ENCODE peak calls at places on chromosomes 7 and 10, in four cellular contexts. One of them, this sample, is unnamed.

GRCh38 chr10:70688828-70689227 is 16.5 kb downstream of the ADAMTS14 start:
- DNase-seq in HepG2: no peak
- DNase-seq in GM12878: no peak
- DNase-seq in K562: no peak
- DNase-seq in this sample: no peak

GRCh38 chr10:118412132-118412531 is 70.0 kb upstream of the FAM204A start:
- DNase-seq in HepG2: no peak
- DNase-seq in GM12878: no peak
- DNase-seq in K562: no peak
- DNase-seq in this sample: no peak

GRCh38 chr7:116565981-116566380 is 41.1 kb downstream of the CAV1 start:
- DNase-seq in HepG2: no peak
- DNase-seq in GM12878: no peak
- DNase-seq in K562: no peak
- DNase-seq in this sample: no peak

GRCh38 chr10:106910666-106911065 is 253.8 kb downstream of the SORCS1 start:
- DNase-seq in HepG2: no peak
- DNase-seq in GM12878: no peak
- DNase-seq in K562: no peak
- DNase-seq in this sample: no peak

GRCh38 chr7:40697653-40698052 is 562.8 kb downstream of the SUGCT start:
- DNase-seq in HepG2: no peak
- DNase-seq in GM12878: no peak
- DNase-seq in K562: no peak
- DNase-seq in this sample: no peak

GRCh38 chr10:69055241-69055640 is 32.7 kb upstream of the SRGN start:
- DNase-seq in HepG2: no peak
- DNase-seq in GM12878: no peak
- DNase-seq in K562: no peak
- DNase-seq in this sample: no peak

GRCh38 chr10:24518981-24519597 is 204.6 kb downstream of the ARHGAP21 start:
- DNase-seq in HepG2: peak
- DNase-seq in GM12878: no peak
- DNase-seq in K562: peak
- DNase-seq in this sample: peak

GRCh38 chr10:117419921-117420320 is 44.7 kb upstream of the PDZD8 start:
- DNase-seq in HepG2: no peak
- DNase-seq in GM12878: no peak
- DNase-seq in K562: no peak
- DNase-seq in this sample: no peak

GRCh38 chr10:95513941-95514392 is 47.2 kb downstream of the SORBS1 start:
- DNase-seq in HepG2: no peak
- DNase-seq in GM12878: no peak
- DNase-seq in K562: no peak
- DNase-seq in this sample: no peak

GRCh38 chr7:143318661-143319060 is 2.8 kb downstream of the CLCN1 start:
- DNase-seq in HepG2: peak
- DNase-seq in GM12878: no peak
- DNase-seq in K562: no peak
- DNase-seq in this sample: no peak

GRCh38 chr10:121070257-121070656 is 219.1 kb downstream of the WDR11 start:
- DNase-seq in HepG2: peak
- DNase-seq in GM12878: no peak
- DNase-seq in K562: peak
- DNase-seq in this sample: peak

GRCh38 chr7:11193131-11193867 is 219.6 kb downstream of the PHF14 start:
- DNase-seq in HepG2: peak
- DNase-seq in GM12878: no peak
- DNase-seq in K562: no peak
- DNase-seq in this sample: peak

GRCh38 chr7:132049462-132050304 is 493.3 kb upstream of the PODXL start:
- DNase-seq in HepG2: peak
- DNase-seq in GM12878: no peak
- DNase-seq in K562: peak
- DNase-seq in this sample: peak

GRCh38 chr7:104931181-104931781 is 82.7 kb upstream of the KMT2E start:
- DNase-seq in HepG2: no peak
- DNase-seq in GM12878: no peak
- DNase-seq in K562: no peak
- DNase-seq in this sample: no peak

GRCh38 chr7:30923774-30924413 is 12.2 kb downstream of the AQP1 start:
- DNase-seq in HepG2: no peak
- DNase-seq in GM12878: no peak
- DNase-seq in K562: no peak
- DNase-seq in this sample: peak

GRCh38 chr10:100743626-100744135 is 1.7 kb upstream of the PAX2 start:
- DNase-seq in HepG2: peak
- DNase-seq in GM12878: no peak
- DNase-seq in K562: peak
- DNase-seq in this sample: peak

GRCh38 chr7:92242972-92243371 is 2.7 kb downstream of the KRIT1 start:
- DNase-seq in HepG2: no peak
- DNase-seq in GM12878: no peak
- DNase-seq in K562: no peak
- DNase-seq in this sample: no peak

GRCh38 chr7:79050592-79050991 is 402.9 kb downstream of the MAGI2 start:
- DNase-seq in HepG2: no peak
- DNase-seq in GM12878: no peak
- DNase-seq in K562: no peak
- DNase-seq in this sample: no peak

GRCh38 chr7:24755541-24756416 is 1.5 kb downstream of the GSDME start:
- DNase-seq in HepG2: peak
- DNase-seq in GM12878: peak
- DNase-seq in K562: no peak
- DNase-seq in this sample: no peak

GRCh38 chr10:103557455-103557854 is 64.0 kb downstream of the NEURL1 start:
- DNase-seq in HepG2: peak
- DNase-seq in GM12878: no peak
- DNase-seq in K562: no peak
- DNase-seq in this sample: no peak

GRCh38 chr10:98364432-98365102 is 50.4 kb downstream of the PYROXD2 start:
- DNase-seq in HepG2: no peak
- DNase-seq in GM12878: no peak
- DNase-seq in K562: no peak
- DNase-seq in this sample: no peak

GRCh38 chr7:30010022-30010421 is 16.5 kb downstream of the FKBP14 start:
- DNase-seq in HepG2: no peak
- DNase-seq in GM12878: no peak
- DNase-seq in K562: no peak
- DNase-seq in this sample: no peak

GRCh38 chr10:103544657-103545310 is 51.3 kb downstream of the NEURL1 start:
- DNase-seq in HepG2: no peak
- DNase-seq in GM12878: no peak
- DNase-seq in K562: no peak
- DNase-seq in this sample: no peak

GRCh38 chr10:30422981-30423654 is 10.9 kb upstream of the MAP3K8 start:
- DNase-seq in HepG2: peak
- DNase-seq in GM12878: no peak
- DNase-seq in K562: no peak
- DNase-seq in this sample: peak

GRCh38 chr10:101818958-101819633 is 852 bp upstream of the OGA start:
- DNase-seq in HepG2: peak
- DNase-seq in GM12878: no peak
- DNase-seq in K562: peak
- DNase-seq in this sample: peak

GRCh38 chr10:18501610-18502009 is 149.8 kb downstream of the NSUN6 start:
- DNase-seq in HepG2: no peak
- DNase-seq in GM12878: no peak
- DNase-seq in K562: no peak
- DNase-seq in this sample: no peak

GRCh38 chr7:42734568-42734967 is 177.3 kb downstream of the C7orf25 start:
- DNase-seq in HepG2: no peak
- DNase-seq in GM12878: no peak
- DNase-seq in K562: no peak
- DNase-seq in this sample: no peak

GRCh38 chr10:55742487-55742886 is 618.6 kb downstream of the ZWINT start:
- DNase-seq in HepG2: no peak
- DNase-seq in GM12878: no peak
- DNase-seq in K562: no peak
- DNase-seq in this sample: no peak

GRCh38 chr10:20596065-20596760 is 300.9 kb downstream of the NEBL start:
- DNase-seq in HepG2: no peak
- DNase-seq in GM12878: no peak
- DNase-seq in K562: no peak
- DNase-seq in this sample: no peak

GRCh38 chr7:36852017-36852416 is 127.7 kb upstream of the AOAH start:
- DNase-seq in HepG2: no peak
- DNase-seq in GM12878: no peak
- DNase-seq in K562: no peak
- DNase-seq in this sample: no peak

GRCh38 chr10:103568505-103568904 is 75.0 kb downstream of the NEURL1 start:
- DNase-seq in HepG2: no peak
- DNase-seq in GM12878: no peak
- DNase-seq in K562: no peak
- DNase-seq in this sample: no peak

DNA sequence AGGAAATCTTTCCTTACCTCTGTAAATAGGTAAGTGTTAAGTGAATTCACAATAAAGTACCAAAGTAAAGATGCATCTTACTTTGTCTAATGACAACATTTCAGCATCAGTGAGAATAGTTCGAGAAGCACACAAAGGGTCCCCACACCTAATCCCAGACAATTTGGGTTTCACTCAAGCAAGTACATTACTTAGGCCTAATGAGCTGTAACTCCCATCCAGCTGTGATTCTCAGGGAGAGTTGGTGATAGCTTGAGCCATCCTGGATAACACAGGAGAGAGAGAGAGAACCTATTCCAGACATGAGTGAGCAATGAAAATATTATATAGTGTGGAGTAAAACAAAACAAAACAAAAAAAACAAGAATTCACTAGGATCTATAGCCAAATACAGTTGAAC is 149.1 kb upstream of the NRG3 start:
- DNase-seq in HepG2: no peak
- DNase-seq in GM12878: no peak
- DNase-seq in K562: no peak
- DNase-seq in this sample: no peak
- TF ChIP-seq ETV6 in HepG2: no peak
- TF ChIP-seq ETV6 in GM12878: no peak
- TF ChIP-seq ETV6 in K562: no peak
- TF ChIP-seq ETV6 in this sample: no peak

GRCh38 chr7:156611393-156612010 is 29.1 kb upstream of the RNF32 start:
- DNase-seq in HepG2: no peak
- DNase-seq in GM12878: no peak
- DNase-seq in K562: no peak
- DNase-seq in this sample: no peak

GRCh38 chr7:156609010-156609877 is 31.3 kb upstream of the RNF32 start:
- DNase-seq in HepG2: peak
- DNase-seq in GM12878: no peak
- DNase-seq in K562: peak
- DNase-seq in this sample: no peak

GRCh38 chr7:156610130-156610529 is 30.4 kb upstream of the RNF32 start:
- DNase-seq in HepG2: no peak
- DNase-seq in GM12878: no peak
- DNase-seq in K562: peak
- DNase-seq in this sample: no peak

GRCh38 chr7:156612930-156613329 is 27.6 kb upstream of the RNF32 start:
- DNase-seq in HepG2: no peak
- DNase-seq in GM12878: peak
- DNase-seq in K562: no peak
- DNase-seq in this sample: no peak

GRCh38 chr7:156610601-156611000 is 30.0 kb upstream of the RNF32 start:
- DNase-seq in HepG2: no peak
- DNase-seq in GM12878: no peak
- DNase-seq in K562: no peak
- DNase-seq in this sample: no peak
- TF ChIP-seq ETV6 in HepG2: no peak
- TF ChIP-seq ETV6 in GM12878: no peak
- TF ChIP-seq ETV6 in K562: no peak
- TF ChIP-seq ETV6 in this sample: no peak

GRCh38 chr7:55474944-55475911 is 97.1 kb downstream of the VOPP1 start:
- DNase-seq in HepG2: no peak
- DNase-seq in GM12878: no peak
- DNase-seq in K562: no peak
- DNase-seq in this sample: no peak
- TF ChIP-seq ETV6 in HepG2: no peak
- TF ChIP-seq ETV6 in GM12878: no peak
- TF ChIP-seq ETV6 in K562: no peak
- TF ChIP-seq ETV6 in this sample: no peak

GRCh38 chr7:158237672-158238335 is 349.8 kb downstream of the PTPRN2 start:
- DNase-seq in HepG2: no peak
- DNase-seq in GM12878: no peak
- DNase-seq in K562: peak
- DNase-seq in this sample: no peak

GRCh38 chr7:158240801-158241200 is 346.8 kb downstream of the PTPRN2 start:
- DNase-seq in HepG2: no peak
- DNase-seq in GM12878: no peak
- DNase-seq in K562: peak
- DNase-seq in this sample: no peak

GRCh38 chr7:158236400-158236799 is 351.2 kb downstream of the PTPRN2 start:
- DNase-seq in HepG2: no peak
- DNase-seq in GM12878: no peak
- DNase-seq in K562: peak
- DNase-seq in this sample: no peak

GRCh38 chr7:158239290-158239981 is 348.2 kb downstream of the PTPRN2 start:
- DNase-seq in HepG2: no peak
- DNase-seq in GM12878: no peak
- DNase-seq in K562: peak
- DNase-seq in this sample: no peak

GRCh38 chr7:158238616-158239289 is 348.9 kb downstream of the PTPRN2 start:
- DNase-seq in HepG2: no peak
- DNase-seq in GM12878: no peak
- DNase-seq in K562: peak
- DNase-seq in this sample: no peak
- TF ChIP-seq ETV6 in HepG2: no peak
- TF ChIP-seq ETV6 in GM12878: no peak
- TF ChIP-seq ETV6 in K562: no peak
- TF ChIP-seq ETV6 in this sample: no peak